ENCODE peak calls at places on chromosomes 1 and 21, in six cellular contexts. Z, W, P, S, E and C are unnamed samples.

GRCh38 chr1:62224182-62224581 is 29.5 kb downstream of the L1TD1 start:
- DNase-seq in Z (no peak), W (no peak), P (no peak), S (no peak), E (no peak), C (no peak)

GRCh38 chr21:31656199-31657095 is 3.0 kb upstream of the SOD1 start:
- DNase-seq in Z (no peak), W (no peak), P (no peak), S (no peak), E (no peak), C (no peak)

GRCh38 chr21:25503981-25504380 is 103.3 kb downstream of the MRPL39 start:
- DNase-seq in Z (no peak), W (no peak), P (no peak), S (no peak), E (no peak), C (no peak)

GRCh38 chr1:7581754-7582264 is 189.3 kb upstream of the VAMP3 start:
- DNase-seq in Z (no peak), W (no peak), P (no peak), S (no peak), E (no peak), C (no peak)

GRCh38 chr1:245871881-245872280 is 635.2 kb downstream of the SMYD3 start:
- DNase-seq in Z (no peak), W (no peak), P (no peak), S (no peak), E (no peak), C (no peak)

GRCh38 chr1:7482077-7482476 is 289.0 kb upstream of the VAMP3 start:
- DNase-seq in Z (no peak), W (no peak), P (no peak), S (no peak), E (no peak), C (no peak)

GRCh38 chr1:54151013-54151412 is 1.8 kb downstream of the CDCP2 start:
- DNase-seq in Z (no peak), W (no peak), P (no peak), S (no peak), E (no peak), C (no peak)

GRCh38 chr1:115811140-115811828 is 29.6 kb downstream of the NHLH2 start:
- DNase-seq in Z (no peak), W (no peak), P (no peak), S (no peak), E (no peak), C (no peak)

GRCh38 chr1:171355727-171356126 is 41.7 kb downstream of the FMO4 start:
- DNase-seq in Z (no peak), W (no peak), P (no peak), S (no peak), E (no peak), C (no peak)

GRCh38 chr1:31272369-31272768 is 24.2 kb downstream of the SNRNP40 start:
- DNase-seq in Z (no peak), W (no peak), P (no peak), S (no peak), E (no peak), C (no peak)

GRCh38 chr1:27719286-27720251 is 6.2 kb upstream of the FAM76A start:
- DNase-seq in Z (no peak), W (no peak), P (no peak), S (peak; percentile 24), E (no peak), C (no peak)

GRCh38 chr1:7940745-7941436 is at the start of gene TNFRSF9:
- DNase-seq in Z (no peak), W (peak; percentile 77), P (peak; percentile 70), S (no peak), E (no peak), C (no peak)

GRCh38 chr1:94425821-94426484 is 7.8 kb downstream of the ABCD3 start:
- DNase-seq in Z (peak; percentile 96), W (no peak), P (no peak), S (no peak), E (no peak), C (no peak)

GRCh38 chr1:234140388-234140787 is 232.9 kb upstream of the COA6 start:
- DNase-seq in Z (no peak), W (no peak), P (no peak), S (no peak), E (no peak), C (no peak)

GRCh38 chr1:224592636-224593579 is 23.2 kb upstream of the CNIH3 start:
- DNase-seq in Z (no peak), W (no peak), P (no peak), S (no peak), E (no peak), C (no peak)

GRCh38 chr1:226126824-226127591 is 59.5 kb downstream of the ACBD3 start:
- DNase-seq in Z (no peak), W (no peak), P (no peak), S (no peak), E (no peak), C (no peak)

GRCh38 chr21:37164742-37165141 is 91.7 kb downstream of the TTC3 start:
- DNase-seq in Z (no peak), W (no peak), P (no peak), S (no peak), E (no peak), C (no peak)

GRCh38 chr1:119582801-119583200 is 65.3 kb downstream of the ZNF697 start:
- DNase-seq in Z (peak; percentile 39), W (peak; percentile 8), P (peak; percentile 42), S (peak; percentile 19), E (peak; percentile 15), C (no peak)

GRCh38 chr1:198245379-198245778 is 88.6 kb downstream of the NEK7 start:
- DNase-seq in Z (no peak), W (no peak), P (no peak), S (no peak), E (no peak), C (no peak)

GRCh38 chr1:107433068-107433467 is 292.2 kb downstream of the NTNG1 start:
- DNase-seq in Z (no peak), W (no peak), P (no peak), S (no peak), E (no peak), C (no peak)

GRCh38 chr1:32703479-32704291 is 1.1 kb upstream of the SYNC start:
- DNase-seq in Z (no peak), W (peak; percentile 51), P (no peak), S (peak; percentile 42), E (no peak), C (no peak)
- TF ChIP-seq CHD2 in Z (no peak), W (no peak), P (no peak), S (no peak), E (no peak), C (no peak)

DNA sequence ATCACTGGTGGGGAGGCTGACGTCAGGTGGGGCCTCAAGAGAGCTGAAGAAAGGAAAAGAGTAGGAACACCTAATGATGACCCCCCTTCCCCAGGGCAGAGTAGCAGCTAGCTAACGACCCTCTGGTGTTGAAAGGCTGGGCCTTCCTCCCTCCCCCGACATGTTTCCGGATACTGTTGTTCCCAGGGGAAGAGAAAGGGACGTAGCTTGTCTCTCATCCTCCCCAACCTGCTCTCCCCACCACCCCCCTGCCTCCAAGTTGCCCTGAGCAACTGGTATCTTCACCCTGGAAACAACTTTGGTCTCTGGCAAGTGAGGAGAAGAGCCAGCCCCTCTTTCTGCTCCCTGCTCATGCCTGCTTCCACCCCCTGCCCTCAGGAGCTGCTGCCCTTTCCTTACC is 2.4 kb downstream of the SEMA6C start:
- DNase-seq in Z (no peak), W (no peak), P (no peak), S (peak; percentile 13), E (no peak), C (no peak)
- TF ChIP-seq CHD2 in Z (no peak), W (no peak), P (no peak), S (no peak), E (no peak), C (no peak)

DNA sequence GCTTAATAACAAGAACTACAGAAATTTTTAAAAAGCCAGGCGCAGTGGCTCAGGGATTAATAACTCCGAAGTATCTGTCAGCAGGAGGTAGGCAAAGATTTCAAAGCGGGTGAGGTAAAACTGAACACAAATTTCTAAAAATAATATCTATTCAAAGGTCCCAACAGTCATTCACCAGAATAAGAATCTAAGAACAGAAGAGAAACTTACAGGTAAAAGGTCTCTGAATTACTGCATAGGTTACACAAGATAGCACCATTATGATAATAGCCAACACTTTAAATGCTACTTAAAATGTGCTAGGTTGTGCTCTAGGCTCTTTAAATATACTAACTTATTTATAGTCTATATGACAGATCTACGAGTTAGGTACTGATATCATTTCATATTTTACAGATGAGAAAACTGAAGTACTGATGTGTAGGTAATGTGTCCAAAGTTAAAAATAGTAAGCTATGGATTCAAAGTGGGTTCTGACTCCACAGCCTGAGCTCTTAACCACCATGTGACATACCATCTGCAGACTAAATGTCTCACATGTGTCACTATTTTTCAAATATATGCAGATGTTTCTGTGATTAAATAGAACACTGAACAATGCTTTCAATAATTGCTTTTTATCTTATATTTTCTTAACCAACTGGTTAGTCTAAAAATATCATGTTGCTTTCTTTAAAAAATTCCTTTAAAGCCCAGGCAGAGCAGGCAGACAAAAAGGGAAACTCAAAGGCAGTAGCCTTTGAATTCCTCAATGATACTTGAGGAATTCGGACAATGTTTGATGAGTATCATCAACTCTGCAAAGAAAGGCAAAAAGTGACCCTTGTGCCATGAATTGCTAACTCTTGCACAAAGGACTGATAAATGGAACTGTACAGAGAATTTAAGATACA is 80.5 kb upstream of the TTC39A start:
- DNase-seq in Z (peak; percentile 48), W (no peak), P (no peak), S (no peak), E (no peak), C (no peak)
- TF ChIP-seq CHD2 in Z (no peak), W (no peak), P (no peak), S (no peak), E (no peak), C (no peak)

GRCh38 chr1:153527023-153527724 is 8.6 kb downstream of the S100A6 start:
- DNase-seq in Z (no peak), W (no peak), P (no peak), S (no peak), E (no peak), C (no peak)
- TF ChIP-seq CHD2 in Z (no peak), W (no peak), P (no peak), S (no peak), E (no peak), C (no peak)

DNA sequence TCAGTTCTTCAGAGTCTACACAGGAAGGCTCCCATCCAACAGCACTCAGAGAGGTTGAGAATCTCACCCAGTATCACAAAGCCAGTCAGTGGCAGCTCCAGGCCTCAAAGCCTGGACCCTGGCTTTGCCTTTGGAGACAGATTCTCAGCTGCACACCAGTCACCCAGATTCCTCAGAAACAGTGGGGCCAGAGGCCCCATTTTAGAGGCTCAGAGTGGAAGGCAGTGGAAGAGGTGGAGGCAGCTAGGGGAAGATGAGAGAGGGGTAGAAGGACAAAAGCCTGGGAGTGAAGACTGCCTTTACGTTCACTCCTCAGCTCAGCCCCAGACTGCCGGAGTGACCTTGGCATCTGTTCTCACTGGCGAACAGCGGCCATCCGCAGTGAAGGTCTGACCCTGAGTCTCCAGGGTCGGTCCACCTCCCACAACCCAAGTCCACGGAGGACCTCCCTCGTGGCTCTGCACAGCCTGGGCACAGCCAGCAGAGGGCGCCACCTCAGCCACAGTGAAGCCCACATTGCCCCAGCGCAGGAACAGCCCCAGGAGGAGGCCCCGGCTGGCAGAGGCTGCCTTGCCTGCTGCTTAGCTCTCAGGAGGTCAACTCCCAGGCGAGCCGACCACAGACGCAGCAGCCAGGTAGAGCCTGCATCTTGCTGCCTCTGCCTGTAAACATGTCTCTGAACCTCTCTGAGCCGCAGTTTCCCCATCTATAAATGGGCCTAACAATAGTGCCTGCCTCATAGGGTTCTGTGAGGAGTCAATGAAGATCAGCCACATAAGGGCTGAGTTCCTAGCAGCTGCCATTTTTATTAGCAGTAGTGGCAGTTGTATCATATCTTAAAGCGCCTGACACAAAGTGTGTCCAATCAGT is 5.9 kb upstream of the FNDC5 start:
- DNase-seq in Z (peak; percentile 24), W (peak; percentile 54), P (peak; percentile 85), S (peak; percentile 87), E (no peak), C (no peak)
- TF ChIP-seq CHD2 in Z (no peak), W (no peak), P (no peak), S (no peak), E (no peak), C (no peak)